ENCODE peak calls at places on chromosome 21, in four cellular contexts. One of them, this sample, is unnamed.

GRCh38 chr21:42417533-42417932 is 13.8 kb downstream of the UBASH3A start:
- DNase-seq in mesenchymal stem cell: no peak
- DNase-seq in gastrocnemius medialis: no peak
- DNase-seq in aorta: no peak
- DNase-seq in this sample: no peak

GRCh38 chr21:46156678-46157077 is 1.3 kb upstream of the FTCD start:
- DNase-seq in mesenchymal stem cell: no peak
- DNase-seq in gastrocnemius medialis: no peak
- DNase-seq in aorta: peak; percentile 26
- DNase-seq in this sample: no peak

GRCh38 chr21:45478115-45478801 is 64.0 kb downstream of the SLC19A1 start:
- DNase-seq in gastrocnemius medialis: peak; percentile 33
- DNase-seq in mesenchymal stem cell: peak; percentile 68
- DNase-seq in aorta: peak; percentile 81
- DNase-seq in this sample: peak; percentile 75

GRCh38 chr21:41761211-41762181 is 5.4 kb downstream of the RIPK4 start:
- DNase-seq in gastrocnemius medialis: peak; percentile 17
- DNase-seq in aorta: peak; percentile 88
- DNase-seq in mesenchymal stem cell: no peak
- DNase-seq in this sample: peak; percentile 75

GRCh38 chr21:18759267-18759666 is 355.7 kb upstream of the TMPRSS15 start:
- DNase-seq in mesenchymal stem cell: no peak
- DNase-seq in aorta: no peak
- DNase-seq in gastrocnemius medialis: no peak
- DNase-seq in this sample: no peak

GRCh38 chr21:35284199-35284598 is 235.1 kb upstream of the RUNX1 start:
- DNase-seq in mesenchymal stem cell: peak; percentile 12
- DNase-seq in gastrocnemius medialis: no peak
- DNase-seq in aorta: no peak
- DNase-seq in this sample: peak; percentile 60

GRCh38 chr21:38597436-38597835 is 99.2 kb upstream of the ERG start:
- DNase-seq in mesenchymal stem cell: peak; percentile 3
- DNase-seq in aorta: no peak
- DNase-seq in gastrocnemius medialis: no peak
- DNase-seq in this sample: no peak

GRCh38 chr21:20999567-21000169 is 1.5 kb downstream of the NCAM2 start:
- DNase-seq in mesenchymal stem cell: peak; percentile 51
- DNase-seq in aorta: no peak
- DNase-seq in gastrocnemius medialis: no peak
- DNase-seq in this sample: no peak

GRCh38 chr21:41458121-41458520 is 32.1 kb downstream of the MX1 start:
- DNase-seq in gastrocnemius medialis: no peak
- DNase-seq in aorta: no peak
- DNase-seq in mesenchymal stem cell: no peak
- DNase-seq in this sample: no peak

GRCh38 chr21:36535618-36536241 is 55.8 kb upstream of the CLDN14 start:
- DNase-seq in mesenchymal stem cell: no peak
- DNase-seq in aorta: no peak
- DNase-seq in gastrocnemius medialis: no peak
- DNase-seq in this sample: no peak

GRCh38 chr21:36247316-36247715 is 72.7 kb upstream of the MORC3 start:
- DNase-seq in gastrocnemius medialis: no peak
- DNase-seq in mesenchymal stem cell: peak; percentile 26
- DNase-seq in aorta: no peak
- DNase-seq in this sample: no peak

GRCh38 chr21:36211660-36212512 is 55.3 kb downstream of the DOP1B start:
- DNase-seq in aorta: no peak
- DNase-seq in mesenchymal stem cell: peak; percentile 61
- DNase-seq in gastrocnemius medialis: no peak
- DNase-seq in this sample: no peak

GRCh38 chr21:20998886-20999285 is 677 bp downstream of the NCAM2 start:
- DNase-seq in aorta: no peak
- DNase-seq in mesenchymal stem cell: no peak
- DNase-seq in gastrocnemius medialis: no peak
- DNase-seq in this sample: no peak

GRCh38 chr21:28754127-28754611 is 238.5 kb downstream of the LTN1 start:
- DNase-seq in gastrocnemius medialis: no peak
- DNase-seq in aorta: peak; percentile 65
- DNase-seq in mesenchymal stem cell: no peak
- DNase-seq in this sample: no peak
- H3K4me3 ChIP-seq in gastrocnemius medialis: no peak overlapping the region
- H3K4me3 ChIP-seq in aorta: no peak overlapping the region
- H3K4me3 ChIP-seq in mesenchymal stem cell: no peak overlapping the region
- H3K4me3 ChIP-seq in this sample: no peak overlapping the region

DNA sequence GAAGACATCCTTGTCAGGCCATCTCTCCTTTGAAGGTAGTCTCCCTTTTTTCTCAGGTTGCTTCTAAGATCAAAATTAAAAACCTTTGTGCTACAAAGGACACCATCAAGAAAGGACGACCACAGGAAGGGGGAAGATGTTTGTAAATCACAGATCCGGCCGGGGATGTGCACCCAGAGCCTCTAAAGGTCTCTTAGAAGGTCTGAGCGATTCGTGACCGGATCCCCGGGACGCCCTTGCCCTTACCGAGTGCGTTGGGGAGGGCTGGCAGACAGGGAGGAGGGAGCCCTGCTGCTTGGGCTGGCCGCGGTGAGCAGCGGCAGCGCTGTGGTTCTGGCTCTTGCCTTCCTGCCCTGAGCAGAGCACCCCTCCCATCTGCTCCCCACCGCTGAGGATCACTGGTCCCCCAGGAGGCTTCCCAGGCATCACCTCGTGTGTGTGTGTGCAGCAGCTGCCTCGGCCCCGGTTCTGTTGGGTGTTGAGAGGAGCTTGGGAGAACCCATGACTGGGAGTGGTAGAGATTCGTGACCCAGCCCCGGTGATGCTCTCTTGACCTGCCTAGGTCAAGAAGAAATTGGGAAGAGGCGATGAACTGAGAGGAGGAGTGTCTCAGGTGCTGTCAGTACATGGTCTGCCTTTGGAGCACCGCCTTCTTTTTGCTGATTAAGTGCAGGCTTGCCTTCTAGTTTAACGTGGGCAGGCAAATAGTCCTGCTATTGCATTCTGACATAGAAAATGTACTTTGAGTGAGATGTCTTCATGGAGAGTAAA is 34.5 kb downstream of the AGPAT3 start:
- DNase-seq in mesenchymal stem cell: no peak
- DNase-seq in aorta: no peak
- DNase-seq in gastrocnemius medialis: no peak
- DNase-seq in this sample: no peak
- H3K27me3 ChIP-seq in mesenchymal stem cell: no peaks in the 10 kb centered on the region
- H3K27me3 ChIP-seq in aorta: no peaks in the 10 kb centered on the region
- H3K27me3 ChIP-seq in gastrocnemius medialis: no peaks in the 10 kb centered on the region
- H3K27me3 ChIP-seq in this sample: no peaks in the 10 kb centered on the region

DNA sequence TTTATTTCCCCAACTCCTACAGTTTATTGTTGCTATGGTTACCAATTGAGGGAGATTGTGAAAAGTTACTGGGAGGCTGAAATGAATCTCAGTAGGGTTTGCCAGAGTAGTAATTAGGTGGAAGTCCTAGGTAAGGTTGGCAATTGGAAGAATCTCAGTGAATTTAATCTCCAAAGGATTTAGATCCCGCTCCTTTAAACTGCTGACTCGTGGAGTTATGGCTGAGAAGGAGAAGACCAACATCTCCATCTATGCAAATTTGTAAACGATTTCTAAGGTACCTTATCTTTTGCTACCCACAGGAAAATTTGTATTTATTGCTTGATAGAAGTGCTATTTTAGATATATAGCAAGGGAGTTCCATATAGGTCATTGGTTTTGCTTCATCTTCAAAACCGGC is 282.2 kb downstream of the BACH1 start:
- DNase-seq in mesenchymal stem cell: no peak
- DNase-seq in aorta: no peak
- DNase-seq in gastrocnemius medialis: no peak
- DNase-seq in this sample: no peak
- H3K4me3 ChIP-seq in mesenchymal stem cell: no peak overlapping the region
- H3K4me3 ChIP-seq in aorta: no peak overlapping the region
- H3K4me3 ChIP-seq in gastrocnemius medialis: no peak overlapping the region
- H3K4me3 ChIP-seq in this sample: no peak overlapping the region

DNA sequence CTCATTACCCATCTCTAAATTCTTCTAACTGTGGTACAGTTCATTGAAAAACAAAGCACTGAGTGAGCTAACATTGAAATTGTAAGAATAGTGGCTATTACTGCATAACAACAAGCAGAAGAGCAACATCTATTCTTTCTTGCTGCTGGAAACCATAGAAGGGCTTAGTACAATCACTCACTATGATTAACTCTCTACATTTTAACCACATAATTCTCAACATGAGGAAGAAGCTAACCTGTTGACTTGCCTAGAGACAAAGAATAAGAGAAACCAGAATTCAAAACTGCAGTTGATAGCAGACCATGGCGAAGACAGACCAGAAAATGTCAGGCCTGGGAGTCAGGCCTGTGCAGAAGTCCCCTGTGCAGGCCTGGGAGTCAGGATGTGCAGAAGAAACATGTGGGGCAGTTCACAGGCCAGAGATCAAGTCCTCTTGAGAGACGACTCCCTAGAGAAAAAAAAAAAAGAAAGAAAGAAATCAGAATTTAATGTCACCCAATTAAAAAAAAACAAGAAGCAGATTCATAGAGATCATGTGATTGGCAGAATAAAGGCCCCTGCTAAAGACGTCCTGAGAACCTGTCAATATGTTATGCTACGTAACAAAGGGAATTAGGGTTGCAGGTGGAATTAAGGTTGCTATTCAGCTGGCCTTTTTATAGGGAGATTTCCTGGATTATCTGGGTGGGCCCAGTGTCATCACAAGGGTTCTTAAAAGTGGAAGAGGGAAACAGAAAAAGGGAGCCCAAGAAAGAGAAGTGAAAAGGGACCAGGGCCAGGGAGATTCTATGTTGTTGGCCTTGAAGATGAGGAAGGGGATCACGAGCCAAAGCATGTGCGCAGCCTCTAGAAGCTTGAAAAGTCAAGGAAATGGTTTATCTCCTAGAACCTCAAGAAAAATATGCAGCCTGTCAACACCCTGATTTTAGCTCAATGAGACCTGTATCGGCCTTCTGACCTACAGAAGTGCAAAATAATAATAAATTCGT is 94.9 kb downstream of the MRPL39 start:
- DNase-seq in aorta: peak; percentile 69
- DNase-seq in mesenchymal stem cell: no peak
- DNase-seq in gastrocnemius medialis: peak; percentile 7
- DNase-seq in this sample: no peak
- H3K27me3 ChIP-seq in aorta: no peaks in the 10 kb centered on the region
- H3K27me3 ChIP-seq in mesenchymal stem cell: no peaks in the 10 kb centered on the region
- H3K27me3 ChIP-seq in gastrocnemius medialis: no peaks in the 10 kb centered on the region
- H3K27me3 ChIP-seq in this sample: no peaks in the 10 kb centered on the region

GRCh38 chr21:33864150-33864549 is 51.5 kb downstream of the ATP5PO start:
- DNase-seq in gastrocnemius medialis: no peak
- DNase-seq in mesenchymal stem cell: no peak
- DNase-seq in aorta: no peak
- DNase-seq in this sample: peak; percentile 0
- H3K4me3 ChIP-seq in gastrocnemius medialis: no peak overlapping the region
- H3K4me3 ChIP-seq in mesenchymal stem cell: no peak overlapping the region
- H3K4me3 ChIP-seq in aorta: no peak overlapping the region
- H3K4me3 ChIP-seq in this sample: no peak overlapping the region

This sample was measured in psoas muscle.